ENCODE peak calls at places on chromosomes 13 and 19, in ten cellular contexts. S is AG04450, W is breast epithelium, L is mammary epithelial cell, I is fibroblast of lung, F is tibial nerve, N is IMR-90, T is spleen, K is cardiac muscle cell, A is hepatocyte. E is an unnamed sample.

GRCh38 chr13:95676100-95676774 is 702 bp upstream of the DNAJC3 start:
- DNase-seq in S (no peak), W (peak), L (peak), I (peak), F (no peak), N (peak), T (peak), K (no peak), A (peak), E (no peak)

GRCh38 chr13:113804017-113804702 is 45.1 kb downstream of the TMEM255B start:
- DNase-seq in S (no peak), W (no peak), L (no peak), I (peak), F (no peak), N (no peak), T (peak), K (no peak), A (no peak), E (no peak)

GRCh38 chr19:11021760-11022144 is 60.9 kb downstream of the SMARCA4 start:
- DNase-seq in S (no peak), W (no peak), L (no peak), I (no peak), F (no peak), N (no peak), T (no peak), K (no peak), A (no peak), E (no peak)

GRCh38 chr19:48510421-48511268 is 990 bp downstream of the LMTK3 start:
- DNase-seq in S (no peak), W (peak), L (no peak), I (peak), F (peak), N (peak), T (peak), K (peak), A (peak), E (no peak)

GRCh38 chr19:10262771-10263170 is 8.1 kb upstream of the ICAM1 start:
- DNase-seq in S (no peak), W (no peak), L (no peak), I (peak), F (no peak), N (peak), T (no peak), K (no peak), A (no peak), E (no peak)

GRCh38 chr13:85632526-85633215 is 166.5 kb downstream of the SLITRK6 start:
- DNase-seq in S (no peak), W (no peak), L (no peak), I (peak), F (no peak), N (no peak), T (no peak), K (no peak), A (no peak), E (no peak)

GRCh38 chr19:48656840-48657474 is 11.0 kb upstream of the CA11 start:
- DNase-seq in S (peak), W (no peak), L (peak), I (peak), F (peak), N (peak), T (no peak), K (no peak), A (peak), E (no peak)

GRCh38 chr19:33397536-33398360 is 24.2 kb downstream of the CEBPG start:
- DNase-seq in S (no peak), W (no peak), L (no peak), I (no peak), F (peak), N (no peak), T (peak), K (no peak), A (no peak), E (no peak)

GRCh38 chr19:37929512-37929911 is 22.5 kb downstream of the SIPA1L3 start:
- DNase-seq in S (no peak), W (no peak), L (no peak), I (no peak), F (no peak), N (no peak), T (no peak), K (no peak), A (no peak), E (no peak)

GRCh38 chr19:54128441-54128725 is 9.2 kb upstream of the CNOT3 start:
- DNase-seq in S (no peak), W (no peak), L (no peak), I (no peak), F (no peak), N (no peak), T (no peak), K (no peak), A (no peak), E (no peak)
- H3K4me3 ChIP-seq in S (no peak), W (no peak), L (no peak), I (no peak), F (no peak), N (no peak), T (no peak), K (no peak), A (no peak), E (no peak)

DNA sequence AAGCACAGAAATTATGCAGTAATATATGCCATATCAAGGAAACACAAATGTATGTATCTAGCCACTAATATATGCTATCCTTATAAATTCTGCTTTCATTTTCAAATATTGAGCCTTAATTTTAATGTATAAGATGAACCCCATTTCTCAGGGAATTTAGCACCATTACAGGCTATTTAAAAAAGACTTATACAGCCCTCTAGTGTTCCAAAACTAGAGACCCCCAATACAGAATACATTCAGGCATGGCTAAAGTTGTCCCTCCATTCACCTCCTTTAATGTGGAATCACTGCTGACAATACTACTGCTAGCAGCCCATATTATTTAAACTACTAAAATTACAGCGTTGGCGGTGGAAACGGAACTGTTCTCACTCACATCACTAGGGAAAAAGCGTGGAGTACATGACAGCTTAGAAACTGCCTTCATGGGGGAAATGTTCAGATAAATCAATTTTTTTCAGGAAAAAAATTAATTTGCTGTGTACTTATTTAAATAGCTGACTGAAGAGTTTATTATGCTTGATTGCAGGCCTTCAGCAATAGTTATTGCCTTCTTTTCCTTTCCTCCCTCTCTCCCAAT is 541.0 kb downstream of the PCDH9 start:
- DNase-seq in S (no peak), W (no peak), L (no peak), I (peak), F (no peak), N (no peak), T (no peak), K (peak), A (no peak), E (no peak)
- TF ChIP-seq CTCF in S (peak), W (no peak), L (peak), I (no peak), F (no peak), N (peak), T (peak), K (peak), A (peak), E (no peak)

GRCh38 chr19:14149011-14149410 is 12.6 kb upstream of the ASF1B start:
- DNase-seq in S (no peak), W (no peak), L (no peak), I (no peak), F (no peak), N (no peak), T (no peak), K (no peak), A (no peak), E (no peak)

GRCh38 chr19:14150041-14150769 is 13.8 kb upstream of the ASF1B start:
- DNase-seq in S (no peak), W (no peak), L (no peak), I (no peak), F (no peak), N (no peak), T (no peak), K (no peak), A (no peak), E (no peak)

GRCh38 chr19:14149509-14149994 is 13.2 kb upstream of the ASF1B start:
- DNase-seq in S (no peak), W (peak), L (no peak), I (peak), F (peak), N (no peak), T (peak), K (no peak), A (peak), E (peak)

GRCh38 chr19:14152713-14153112 is 16.3 kb upstream of the ASF1B start:
- DNase-seq in S (no peak), W (no peak), L (no peak), I (no peak), F (no peak), N (no peak), T (no peak), K (no peak), A (no peak), E (no peak)

DNA sequence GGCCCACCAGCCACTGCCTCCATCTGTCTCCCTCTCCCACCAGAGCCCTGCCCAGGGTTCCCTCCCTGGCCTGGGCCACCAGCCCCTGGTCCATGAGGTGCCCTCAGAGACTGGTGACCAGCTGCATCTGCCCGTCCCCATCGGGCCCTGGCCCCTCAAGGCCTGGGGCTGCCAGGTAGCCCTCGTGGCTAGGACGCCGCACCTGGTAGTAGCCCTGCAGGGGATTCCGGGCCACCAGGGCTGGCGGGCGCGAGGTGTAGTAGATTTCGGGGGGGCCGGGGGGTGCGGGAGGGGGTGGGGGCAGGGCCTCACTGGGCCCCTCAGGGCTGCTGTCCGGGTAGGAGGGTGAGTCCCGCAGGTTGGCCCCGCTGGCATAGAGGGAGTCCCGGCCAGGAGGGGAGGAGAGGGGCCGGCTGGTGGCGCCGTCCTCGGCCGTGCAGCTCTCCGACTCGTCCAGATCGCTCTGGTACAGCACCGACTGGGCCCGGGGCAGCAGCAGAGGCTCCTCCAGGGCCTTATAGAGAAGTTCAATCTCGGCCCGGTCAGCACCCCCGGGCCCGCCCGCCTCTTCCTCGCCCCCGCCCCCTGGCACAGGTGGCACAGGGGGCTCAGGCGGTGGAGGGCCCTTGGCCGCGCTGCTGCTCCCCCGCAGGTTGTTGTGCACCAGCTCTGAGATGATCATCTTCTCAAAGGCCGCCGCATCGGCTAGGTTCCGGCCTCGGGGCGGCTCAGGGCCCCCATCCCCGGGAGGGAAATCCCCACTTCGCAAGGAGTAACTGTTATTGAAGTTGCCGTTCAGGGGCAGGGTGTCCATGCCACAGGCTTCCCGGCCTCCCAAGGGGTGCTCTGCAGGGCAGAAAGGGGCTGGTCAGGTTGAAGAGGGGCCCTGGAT is 14.6 kb upstream of the ASF1B start:
- DNase-seq in S (no peak), W (no peak), L (no peak), I (no peak), F (no peak), N (no peak), T (no peak), K (no peak), A (no peak), E (no peak)
- H3K27ac ChIP-seq in S (no peak), W (peak), L (no peak), I (no peak), F (no peak), N (no peak), T (peak), K (no peak), A (peak), E (peak)

GRCh38 chr19:46744005-46744691 is 1.7 kb upstream of the FKRP start:
- DNase-seq in S (no peak), W (no peak), L (no peak), I (no peak), F (no peak), N (no peak), T (no peak), K (no peak), A (no peak), E (no peak)
- H3K4me3 ChIP-seq in S (peak), W (no peak), L (peak), I (no peak), F (no peak), N (no peak), T (no peak), K (no peak), A (no peak), E (peak)

GRCh38 chr13:29105779-29106178 is 285.6 kb downstream of the MTUS2 start:
- DNase-seq in S (no peak), W (no peak), L (no peak), I (no peak), F (no peak), N (no peak), T (no peak), K (peak), A (peak), E (no peak)
- TF ChIP-seq CTCF in S (no peak), W (no peak), L (no peak), I (no peak), F (no peak), N (no peak), T (no peak), K (no peak), A (peak), E (no peak)

GRCh38 chr19:39824143-39825092 is 9.5 kb downstream of the DYRK1B start:
- DNase-seq in S (peak), W (peak), L (peak), I (peak), F (peak), N (peak), T (peak), K (peak), A (peak), E (peak)
- H3K27ac ChIP-seq in S (peak), W (peak), L (no peak), I (peak), F (peak), N (peak), T (peak), K (peak), A (peak), E (peak)

GRCh38 chr13:22092791-22093545 is 422.1 kb downstream of the FGF9 start:
- DNase-seq in S (no peak), W (no peak), L (no peak), I (no peak), F (no peak), N (peak), T (no peak), K (no peak), A (no peak), E (no peak)
- H3K4me3 ChIP-seq in S (no peak), W (no peak), L (no peak), I (no peak), F (no peak), N (no peak), T (no peak), K (no peak), A (no peak), E (no peak)

DNA sequence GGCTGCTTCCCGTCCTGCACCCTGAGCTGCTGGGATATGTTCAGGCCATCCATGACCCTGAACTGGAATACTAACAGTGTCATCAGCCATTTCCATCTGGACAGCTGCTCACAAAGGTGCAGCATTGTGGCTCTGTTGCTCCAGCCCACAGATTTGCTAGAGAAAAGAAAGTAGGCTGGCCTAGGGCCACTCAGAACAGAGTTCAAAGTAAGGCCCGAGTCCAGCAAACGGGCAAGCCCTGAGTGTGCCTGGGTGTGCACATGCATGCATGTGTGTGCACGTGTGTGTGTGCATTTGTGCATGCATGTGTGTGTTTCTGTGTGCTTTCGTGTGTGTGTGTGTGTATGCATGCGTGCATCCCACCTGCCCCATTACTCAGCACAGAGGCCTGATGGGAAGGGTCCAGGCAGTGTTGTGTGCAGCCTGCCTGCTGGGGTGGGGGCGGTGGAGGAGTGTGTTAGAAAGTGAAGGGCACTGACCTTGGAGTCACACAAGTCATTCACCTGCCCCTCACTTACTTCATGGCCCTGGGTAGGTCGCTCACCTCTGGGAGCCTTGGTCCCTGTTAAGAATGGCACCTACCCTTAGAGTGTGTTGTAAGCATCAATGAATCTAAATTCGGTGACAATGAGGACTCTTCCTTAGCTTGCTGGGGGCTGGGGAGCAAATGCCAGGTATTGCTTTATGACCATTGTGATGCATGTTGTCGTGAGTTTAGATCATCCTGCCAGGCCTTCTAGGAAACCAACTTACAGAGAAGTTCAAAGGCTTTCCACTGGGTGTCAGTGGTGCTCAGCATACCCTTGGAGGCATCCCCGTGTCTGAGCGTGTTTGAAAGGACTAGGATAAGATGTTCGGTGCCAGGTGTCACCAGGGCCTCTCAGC is 53.2 kb downstream of the GPR12 start:
- DNase-seq in S (peak), W (no peak), L (peak), I (peak), F (no peak), N (peak), T (no peak), K (peak), A (peak), E (no peak)
- TF ChIP-seq CTCF in S (peak), W (no peak), L (peak), I (peak), F (peak), N (peak), T (peak), K (peak), A (peak), E (peak)

GRCh38 chr13:36325912-36326311 is 20.3 kb downstream of the SPART start:
- DNase-seq in S (no peak), W (no peak), L (no peak), I (no peak), F (no peak), N (no peak), T (no peak), K (no peak), A (no peak), E (no peak)
- H3K27ac ChIP-seq in S (no peak), W (no peak), L (no peak), I (no peak), F (no peak), N (no peak), T (no peak), K (no peak), A (no peak), E (no peak)

GRCh38 chr13:77262198-77262597 is 64.7 kb downstream of the MYCBP2 start:
- DNase-seq in S (no peak), W (no peak), L (no peak), I (no peak), F (no peak), N (no peak), T (no peak), K (no peak), A (no peak), E (no peak)

GRCh38 chr13:77267362-77267761 is 59.5 kb downstream of the MYCBP2 start:
- DNase-seq in S (no peak), W (no peak), L (no peak), I (no peak), F (no peak), N (peak), T (no peak), K (no peak), A (no peak), E (no peak)

DNA sequence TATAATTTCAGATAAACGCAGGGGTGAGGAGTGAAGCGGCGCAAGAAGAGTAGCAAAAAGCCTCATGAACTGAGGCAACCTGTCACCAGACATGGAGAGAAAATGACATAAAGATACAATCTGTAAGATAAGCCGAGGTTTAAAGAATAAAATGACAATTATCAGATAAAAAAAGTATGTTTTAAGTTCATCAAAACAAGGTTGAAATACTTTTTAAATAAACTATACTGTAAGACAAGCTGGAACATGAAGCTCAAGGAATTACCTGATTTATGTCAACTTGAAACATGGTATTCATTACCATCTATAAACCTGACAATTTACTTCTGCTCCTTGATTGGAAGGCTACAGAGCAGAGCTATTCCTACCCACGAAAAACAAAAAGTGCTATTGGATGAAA is 61.6 kb downstream of the MYCBP2 start:
- DNase-seq in S (no peak), W (no peak), L (no peak), I (no peak), F (no peak), N (no peak), T (no peak), K (no peak), A (no peak), E (no peak)
- H3K4me3 ChIP-seq in S (no peak), W (no peak), L (no peak), I (no peak), F (no peak), N (no peak), T (no peak), K (no peak), A (no peak), E (no peak)

E was measured in coronary artery.